ENCODE peak calls at places on chromosomes 3 and 15, in eight cellular contexts. One of them, this sample, is unnamed.

GRCh38 chr3:51471775-51472652 is 27.8 kb downstream of the DCAF1 start:
- DNase-seq in CD4-positive, alpha-beta memory T cell: no peak
- DNase-seq in breast epithelium: no peak
- DNase-seq in sigmoid colon: no peak
- DNase-seq in H1: no peak
- DNase-seq in heart left ventricle: no peak
- DNase-seq in K562: no peak
- DNase-seq in RWPE1: no peak
- DNase-seq in this sample: no peak

GRCh38 chr3:179421500-179421899 is 29.8 kb downstream of the GNB4 start:
- DNase-seq in breast epithelium: no peak
- DNase-seq in heart left ventricle: peak; percentile 30
- DNase-seq in sigmoid colon: no peak
- DNase-seq in H1: no peak
- DNase-seq in RWPE1: peak; percentile 20
- DNase-seq in CD4-positive, alpha-beta memory T cell: no peak
- DNase-seq in K562: no peak
- DNase-seq in this sample: no peak

GRCh38 chr15:65954289-65954741 is 85.0 kb downstream of the RAB11A start:
- DNase-seq in K562: no peak
- DNase-seq in RWPE1: peak; percentile 67
- DNase-seq in H1: peak; percentile 59
- DNase-seq in heart left ventricle: no peak
- DNase-seq in CD4-positive, alpha-beta memory T cell: no peak
- DNase-seq in sigmoid colon: no peak
- DNase-seq in breast epithelium: peak; percentile 20
- DNase-seq in this sample: peak; percentile 31

GRCh38 chr3:14532691-14533456 is 7.3 kb downstream of the GRIP2 start:
- DNase-seq in heart left ventricle: peak; percentile 67
- DNase-seq in H1: peak; percentile 88
- DNase-seq in breast epithelium: no peak
- DNase-seq in RWPE1: peak; percentile 53
- DNase-seq in sigmoid colon: no peak
- DNase-seq in K562: peak; percentile 87
- DNase-seq in CD4-positive, alpha-beta memory T cell: no peak
- DNase-seq in this sample: peak; percentile 20

GRCh38 chr15:31353931-31354330 is 27.3 kb downstream of the KLF13 start:
- DNase-seq in CD4-positive, alpha-beta memory T cell: no peak
- DNase-seq in sigmoid colon: no peak
- DNase-seq in H1: no peak
- DNase-seq in breast epithelium: no peak
- DNase-seq in RWPE1: no peak
- DNase-seq in K562: no peak
- DNase-seq in heart left ventricle: peak; percentile 75
- DNase-seq in this sample: no peak

GRCh38 chr3:39000008-39000450 is 51.7 kb downstream of the SCN11A start:
- DNase-seq in breast epithelium: no peak
- DNase-seq in K562: peak; percentile 35
- DNase-seq in heart left ventricle: no peak
- DNase-seq in sigmoid colon: no peak
- DNase-seq in H1: no peak
- DNase-seq in RWPE1: peak; percentile 32
- DNase-seq in CD4-positive, alpha-beta memory T cell: peak; percentile 26
- DNase-seq in this sample: peak; percentile 94

GRCh38 chr3:8993331-8993730 is 30.1 kb upstream of the RAD18 start:
- DNase-seq in CD4-positive, alpha-beta memory T cell: no peak
- DNase-seq in breast epithelium: no peak
- DNase-seq in sigmoid colon: no peak
- DNase-seq in K562: no peak
- DNase-seq in heart left ventricle: no peak
- DNase-seq in H1: no peak
- DNase-seq in RWPE1: no peak
- DNase-seq in this sample: no peak

GRCh38 chr15:28899061-28899738 is 13.4 kb downstream of the APBA2 start:
- DNase-seq in heart left ventricle: no peak
- DNase-seq in K562: no peak
- DNase-seq in sigmoid colon: peak; percentile 33
- DNase-seq in RWPE1: no peak
- DNase-seq in breast epithelium: no peak
- DNase-seq in CD4-positive, alpha-beta memory T cell: no peak
- DNase-seq in H1: no peak
- DNase-seq in this sample: no peak

GRCh38 chr3:73235768-73236167 is 174.3 kb downstream of the EBLN2 start:
- DNase-seq in CD4-positive, alpha-beta memory T cell: no peak
- DNase-seq in breast epithelium: no peak
- DNase-seq in heart left ventricle: no peak
- DNase-seq in RWPE1: no peak
- DNase-seq in sigmoid colon: no peak
- DNase-seq in H1: no peak
- DNase-seq in K562: no peak
- DNase-seq in this sample: no peak

GRCh38 chr15:43410572-43411214 is 39.8 kb downstream of the TUBGCP4 start:
- DNase-seq in heart left ventricle: no peak
- DNase-seq in CD4-positive, alpha-beta memory T cell: no peak
- DNase-seq in breast epithelium: no peak
- DNase-seq in H1: no peak
- DNase-seq in sigmoid colon: no peak
- DNase-seq in RWPE1: no peak
- DNase-seq in K562: peak; percentile 51
- DNase-seq in this sample: no peak

GRCh38 chr15:84899750-84900149 is 15.3 kb downstream of the SLC28A1 start:
- DNase-seq in K562: no peak
- DNase-seq in RWPE1: no peak
- DNase-seq in heart left ventricle: no peak
- DNase-seq in breast epithelium: no peak
- DNase-seq in CD4-positive, alpha-beta memory T cell: no peak
- DNase-seq in H1: no peak
- DNase-seq in sigmoid colon: no peak
- DNase-seq in this sample: no peak

GRCh38 chr3:174955513-174956001 is 96.4 kb downstream of the NAALADL2 start:
- DNase-seq in CD4-positive, alpha-beta memory T cell: no peak
- DNase-seq in H1: no peak
- DNase-seq in breast epithelium: no peak
- DNase-seq in heart left ventricle: no peak
- DNase-seq in sigmoid colon: no peak
- DNase-seq in RWPE1: peak; percentile 65
- DNase-seq in K562: no peak
- DNase-seq in this sample: no peak

GRCh38 chr15:44011238-44011873 is 183.7 kb downstream of the FRMD5 start:
- DNase-seq in K562: no peak
- DNase-seq in breast epithelium: no peak
- DNase-seq in CD4-positive, alpha-beta memory T cell: no peak
- DNase-seq in heart left ventricle: no peak
- DNase-seq in RWPE1: no peak
- DNase-seq in H1: no peak
- DNase-seq in sigmoid colon: no peak
- DNase-seq in this sample: no peak

GRCh38 chr3:56748663-56749231 is 53.0 kb downstream of the ARHGEF3 start:
- DNase-seq in K562: no peak
- DNase-seq in sigmoid colon: no peak
- DNase-seq in RWPE1: no peak
- DNase-seq in CD4-positive, alpha-beta memory T cell: no peak
- DNase-seq in breast epithelium: no peak
- DNase-seq in heart left ventricle: no peak
- DNase-seq in H1: no peak
- DNase-seq in this sample: no peak

GRCh38 chr3:112333386-112334334 is 704 bp downstream of the CD200 start:
- DNase-seq in sigmoid colon: no peak
- DNase-seq in RWPE1: no peak
- DNase-seq in heart left ventricle: peak; percentile 9
- DNase-seq in K562: no peak
- DNase-seq in H1: peak; percentile 81
- DNase-seq in breast epithelium: no peak
- DNase-seq in CD4-positive, alpha-beta memory T cell: peak; percentile 7
- DNase-seq in this sample: no peak

GRCh38 chr3:172175254-172175599 is 135.8 kb downstream of the FNDC3B start:
- DNase-seq in K562: no peak
- DNase-seq in sigmoid colon: no peak
- DNase-seq in CD4-positive, alpha-beta memory T cell: no peak
- DNase-seq in RWPE1: no peak
- DNase-seq in breast epithelium: no peak
- DNase-seq in H1: no peak
- DNase-seq in heart left ventricle: no peak
- DNase-seq in this sample: no peak
- H3K27ac ChIP-seq in K562: peak overlapping the region; percentile 24
- H3K27ac ChIP-seq in sigmoid colon: no peak overlapping the region
- H3K27ac ChIP-seq in CD4-positive, alpha-beta memory T cell: no peak overlapping the region
- H3K27ac ChIP-seq in RWPE1: no peak overlapping the region
- H3K27ac ChIP-seq in breast epithelium: no peak overlapping the region
- H3K27ac ChIP-seq in H1: peak overlapping the region; percentile 50
- H3K27ac ChIP-seq in heart left ventricle: no peak overlapping the region
- H3K27ac ChIP-seq in this sample: no peak overlapping the region

DNA sequence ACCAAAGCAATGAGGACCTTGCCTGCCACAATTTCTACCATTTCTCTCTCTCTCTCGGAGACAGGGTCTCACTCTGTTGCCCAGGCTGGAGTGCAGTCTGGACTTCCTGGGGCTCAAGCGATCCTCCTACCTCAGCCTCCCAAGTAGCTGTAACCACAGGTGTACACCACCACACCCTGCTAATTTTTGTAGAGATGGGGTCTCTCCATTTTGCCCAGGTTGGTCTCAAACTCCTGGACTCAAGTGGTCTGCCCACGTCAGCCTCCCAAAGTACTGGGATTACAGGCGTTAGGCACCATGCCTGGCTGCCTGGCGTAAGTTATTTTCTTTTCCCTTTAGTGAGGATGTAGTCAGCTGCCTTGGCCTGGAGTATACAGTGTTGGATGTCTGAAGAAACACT is 37.7 kb upstream of the INO80 start:
- DNase-seq in RWPE1: no peak
- DNase-seq in sigmoid colon: no peak
- DNase-seq in heart left ventricle: no peak
- DNase-seq in K562: no peak
- DNase-seq in breast epithelium: no peak
- DNase-seq in CD4-positive, alpha-beta memory T cell: no peak
- DNase-seq in H1: no peak
- DNase-seq in this sample: no peak
- H3K27ac ChIP-seq in RWPE1: no peak overlapping the region
- H3K27ac ChIP-seq in sigmoid colon: no peak overlapping the region
- H3K27ac ChIP-seq in heart left ventricle: no peak overlapping the region
- H3K27ac ChIP-seq in K562: no peak overlapping the region
- H3K27ac ChIP-seq in breast epithelium: no peak overlapping the region
- H3K27ac ChIP-seq in CD4-positive, alpha-beta memory T cell: no peak overlapping the region
- H3K27ac ChIP-seq in H1: no peak overlapping the region
- H3K27ac ChIP-seq in this sample: no peak overlapping the region

GRCh38 chr3:43024183-43024865 is 45.2 kb downstream of the GASK1A start:
- DNase-seq in sigmoid colon: no peak
- DNase-seq in H1: no peak
- DNase-seq in CD4-positive, alpha-beta memory T cell: peak; percentile 68
- DNase-seq in breast epithelium: no peak
- DNase-seq in RWPE1: no peak
- DNase-seq in K562: no peak
- DNase-seq in heart left ventricle: no peak
- DNase-seq in this sample: no peak

GRCh38 chr3:43023766-43024165 is 44.7 kb downstream of the GASK1A start:
- DNase-seq in heart left ventricle: no peak
- DNase-seq in RWPE1: no peak
- DNase-seq in breast epithelium: no peak
- DNase-seq in sigmoid colon: no peak
- DNase-seq in K562: no peak
- DNase-seq in H1: no peak
- DNase-seq in CD4-positive, alpha-beta memory T cell: no peak
- DNase-seq in this sample: no peak

GRCh38 chr3:43019168-43019765 is 40.2 kb downstream of the GASK1A start:
- DNase-seq in sigmoid colon: no peak
- DNase-seq in H1: no peak
- DNase-seq in RWPE1: no peak
- DNase-seq in K562: no peak
- DNase-seq in CD4-positive, alpha-beta memory T cell: no peak
- DNase-seq in heart left ventricle: no peak
- DNase-seq in breast epithelium: no peak
- DNase-seq in this sample: no peak

GRCh38 chr3:43023066-43023465 is 44.0 kb downstream of the GASK1A start:
- DNase-seq in RWPE1: no peak
- DNase-seq in breast epithelium: no peak
- DNase-seq in heart left ventricle: no peak
- DNase-seq in sigmoid colon: peak; percentile 25
- DNase-seq in H1: no peak
- DNase-seq in CD4-positive, alpha-beta memory T cell: no peak
- DNase-seq in K562: no peak
- DNase-seq in this sample: no peak

GRCh38 chr3:43022111-43022510 is 43.0 kb downstream of the GASK1A start:
- DNase-seq in heart left ventricle: no peak
- DNase-seq in breast epithelium: no peak
- DNase-seq in H1: no peak
- DNase-seq in sigmoid colon: peak; percentile 52
- DNase-seq in K562: no peak
- DNase-seq in RWPE1: no peak
- DNase-seq in CD4-positive, alpha-beta memory T cell: no peak
- DNase-seq in this sample: no peak
- H3K27ac ChIP-seq in heart left ventricle: no peak overlapping the region
- H3K27ac ChIP-seq in breast epithelium: no peak overlapping the region
- H3K27ac ChIP-seq in H1: no peak overlapping the region
- H3K27ac ChIP-seq in sigmoid colon: no peak overlapping the region
- H3K27ac ChIP-seq in K562: no peak overlapping the region
- H3K27ac ChIP-seq in RWPE1: no peak overlapping the region
- H3K27ac ChIP-seq in CD4-positive, alpha-beta memory T cell: no peak overlapping the region
- H3K27ac ChIP-seq in this sample: no peak overlapping the region

GRCh38 chr3:131217296-131217741 is 164.3 kb upstream of the NUDT16 start:
- DNase-seq in breast epithelium: no peak
- DNase-seq in heart left ventricle: no peak
- DNase-seq in CD4-positive, alpha-beta memory T cell: no peak
- DNase-seq in sigmoid colon: no peak
- DNase-seq in RWPE1: peak; percentile 42
- DNase-seq in K562: peak; percentile 7
- DNase-seq in H1: no peak
- DNase-seq in this sample: peak; percentile 40

GRCh38 chr3:131218196-131218595 is 163.4 kb upstream of the NUDT16 start:
- DNase-seq in K562: no peak
- DNase-seq in breast epithelium: no peak
- DNase-seq in heart left ventricle: no peak
- DNase-seq in RWPE1: no peak
- DNase-seq in sigmoid colon: no peak
- DNase-seq in CD4-positive, alpha-beta memory T cell: no peak
- DNase-seq in H1: no peak
- DNase-seq in this sample: no peak

GRCh38 chr3:131221731-131222130 is 159.8 kb upstream of the NUDT16 start:
- DNase-seq in heart left ventricle: no peak
- DNase-seq in K562: no peak
- DNase-seq in RWPE1: peak; percentile 5
- DNase-seq in sigmoid colon: no peak
- DNase-seq in H1: no peak
- DNase-seq in breast epithelium: no peak
- DNase-seq in CD4-positive, alpha-beta memory T cell: no peak
- DNase-seq in this sample: peak; percentile 58

GRCh38 chr3:131216340-131216739 is 165.2 kb upstream of the NUDT16 start:
- DNase-seq in heart left ventricle: no peak
- DNase-seq in K562: no peak
- DNase-seq in CD4-positive, alpha-beta memory T cell: no peak
- DNase-seq in sigmoid colon: no peak
- DNase-seq in RWPE1: no peak
- DNase-seq in breast epithelium: no peak
- DNase-seq in H1: no peak
- DNase-seq in this sample: no peak

DNA sequence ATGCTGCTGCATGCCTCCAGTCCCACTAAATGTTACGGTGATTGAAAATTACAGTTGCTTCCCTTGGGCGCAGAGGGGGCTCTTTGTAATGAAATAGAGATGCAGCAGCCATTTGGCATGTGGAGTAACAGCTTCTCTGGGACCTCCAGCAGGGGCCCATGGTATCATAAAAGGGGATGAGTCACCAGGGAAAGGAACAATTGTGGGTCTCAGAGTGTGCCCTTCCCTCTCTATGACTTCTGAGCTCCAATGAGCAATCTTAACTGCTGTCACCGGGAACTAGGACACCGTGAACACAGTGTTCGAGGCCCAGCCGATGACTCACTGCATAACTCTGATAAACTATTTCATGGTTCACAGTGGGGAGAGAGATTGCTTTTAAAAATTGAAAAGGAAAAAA is 164.8 kb upstream of the NUDT16 start:
- DNase-seq in K562: peak; percentile 6
- DNase-seq in heart left ventricle: no peak
- DNase-seq in sigmoid colon: no peak
- DNase-seq in CD4-positive, alpha-beta memory T cell: no peak
- DNase-seq in H1: no peak
- DNase-seq in breast epithelium: no peak
- DNase-seq in RWPE1: peak; percentile 34
- DNase-seq in this sample: peak; percentile 29
- H3K27ac ChIP-seq in K562: no peak overlapping the region
- H3K27ac ChIP-seq in heart left ventricle: peak overlapping the region; percentile 8
- H3K27ac ChIP-seq in sigmoid colon: no peak overlapping the region
- H3K27ac ChIP-seq in CD4-positive, alpha-beta memory T cell: no peak overlapping the region
- H3K27ac ChIP-seq in H1: no peak overlapping the region
- H3K27ac ChIP-seq in breast epithelium: no peak overlapping the region
- H3K27ac ChIP-seq in RWPE1: no peak overlapping the region
- H3K27ac ChIP-seq in this sample: peak overlapping the region; percentile 75

This sample was measured in epithelial cell of prostate.